ENCODE peak calls at places on chromosomes 2 and 18, in eight cellular contexts. One of them, this sample, is unnamed.

GRCh38 chr2:153519260-153519875 is 40.8 kb upstream of the RPRM start:
- DNase-seq in RWPE1: peak; percentile 27
- DNase-seq in psoas muscle: peak; percentile 61
- DNase-seq in cerebellum: peak; percentile 13
- DNase-seq in EH: peak; percentile 48
- DNase-seq in mesenteric fat pad: no peak
- DNase-seq in KBM-7: peak; percentile 62
- DNase-seq in T-helper 9 cell: peak; percentile 44
- DNase-seq in this sample: peak; percentile 70

GRCh38 chr2:7625392-7626138 is 708.4 kb downstream of the RNF144A start:
- DNase-seq in cerebellum: no peak
- DNase-seq in KBM-7: peak; percentile 13
- DNase-seq in EH: no peak
- DNase-seq in mesenteric fat pad: no peak
- DNase-seq in RWPE1: no peak
- DNase-seq in T-helper 9 cell: no peak
- DNase-seq in psoas muscle: no peak
- DNase-seq in this sample: no peak

GRCh38 chr2:41939410-41939775 is 108.4 kb upstream of the PKDCC start:
- DNase-seq in psoas muscle: no peak
- DNase-seq in RWPE1: no peak
- DNase-seq in T-helper 9 cell: no peak
- DNase-seq in KBM-7: no peak
- DNase-seq in mesenteric fat pad: no peak
- DNase-seq in EH: no peak
- DNase-seq in cerebellum: no peak
- DNase-seq in this sample: no peak

GRCh38 chr2:207767461-207768167 is 2.1 kb downstream of the FZD5 start:
- DNase-seq in RWPE1: peak; percentile 13
- DNase-seq in KBM-7: no peak
- DNase-seq in EH: peak; percentile 39
- DNase-seq in T-helper 9 cell: no peak
- DNase-seq in cerebellum: peak; percentile 8
- DNase-seq in psoas muscle: peak; percentile 71
- DNase-seq in mesenteric fat pad: no peak
- DNase-seq in this sample: peak; percentile 64

GRCh38 chr2:195382186-195382585 is 274.8 kb upstream of the SLC39A10 start:
- DNase-seq in EH: no peak
- DNase-seq in mesenteric fat pad: no peak
- DNase-seq in psoas muscle: no peak
- DNase-seq in KBM-7: peak; percentile 51
- DNase-seq in cerebellum: no peak
- DNase-seq in T-helper 9 cell: no peak
- DNase-seq in RWPE1: no peak
- DNase-seq in this sample: no peak

GRCh38 chr18:5106730-5107129 is 90.3 kb downstream of the AKAIN1 start:
- DNase-seq in T-helper 9 cell: no peak
- DNase-seq in RWPE1: no peak
- DNase-seq in KBM-7: peak; percentile 9
- DNase-seq in psoas muscle: no peak
- DNase-seq in EH: no peak
- DNase-seq in cerebellum: peak; percentile 38
- DNase-seq in mesenteric fat pad: no peak
- DNase-seq in this sample: no peak

GRCh38 chr18:48441405-48441881 is 32.3 kb upstream of the ZBTB7C start:
- DNase-seq in EH: no peak
- DNase-seq in T-helper 9 cell: no peak
- DNase-seq in KBM-7: no peak
- DNase-seq in cerebellum: no peak
- DNase-seq in mesenteric fat pad: no peak
- DNase-seq in psoas muscle: peak; percentile 82
- DNase-seq in RWPE1: no peak
- DNase-seq in this sample: peak; percentile 78

GRCh38 chr2:219010162-219010756 is 17.0 kb upstream of the CRYBA2 start:
- DNase-seq in RWPE1: peak; percentile 60
- DNase-seq in psoas muscle: no peak
- DNase-seq in KBM-7: no peak
- DNase-seq in EH: no peak
- DNase-seq in T-helper 9 cell: no peak
- DNase-seq in cerebellum: peak; percentile 60
- DNase-seq in mesenteric fat pad: no peak
- DNase-seq in this sample: no peak

This sample was measured in sciatic nerve.